ENCODE peak calls at places on chromosomes 6 and 20, in seven cellular contexts. L is activated CD8-positive, alpha-beta memory T cell treated with anti-CD3 and anti-CD28 coated beads, Interleukin-2, amount 50 U/mL, for 4 hours; D is DND-41; I is RPMI8226; X is left cardiac atrium; P is CD8-positive, alpha-beta memory T cell; C is fibroblast of mammary gland. U is an unnamed sample.

GRCh38 chr20:61805781-61806180 is 259.9 kb downstream of the TAF4 start:
- DNase-seq in L (no peak), D (no peak), I (no peak), X (no peak), P (no peak), C (no peak), U (no peak)

GRCh38 chr20:32007787-32008616 is 2.2 kb upstream of the CCM2L start:
- DNase-seq in L (no peak), D (no peak), I (no peak), X (peak), P (no peak), C (no peak), U (no peak)

GRCh38 chr6:55490871-55491270 is 88.1 kb downstream of the HMGCLL1 start:
- DNase-seq in L (no peak), D (no peak), I (no peak), X (no peak), P (no peak), C (no peak), U (no peak)

GRCh38 chr6:88380083-88380482 is 213.9 kb upstream of the CNR1 start:
- DNase-seq in L (no peak), D (no peak), I (no peak), X (peak), P (no peak), C (peak), U (no peak)

GRCh38 chr6:32980488-32981038 is 12.2 kb downstream of the BRD2 start:
- DNase-seq in L (no peak), D (no peak), I (no peak), X (no peak), P (no peak), C (no peak), U (no peak)

GRCh38 chr6:4299476-4299875 is 164.1 kb upstream of the ECI2 start:
- DNase-seq in L (no peak), D (no peak), I (no peak), X (no peak), P (no peak), C (no peak), U (no peak)

GRCh38 chr20:23641936-23642751 is 4.4 kb upstream of the CST3 start:
- DNase-seq in L (no peak), D (peak), I (no peak), X (no peak), P (no peak), C (peak), U (no peak)

GRCh38 chr6:9397981-9398559 is 962.7 kb upstream of the SLC35B3 start:
- DNase-seq in L (no peak), D (no peak), I (peak), X (peak), P (no peak), C (no peak), U (no peak)

GRCh38 chr6:74578339-74578738 is 627.5 kb downstream of the COL12A1 start:
- DNase-seq in L (no peak), D (no peak), I (no peak), X (no peak), P (no peak), C (peak), U (no peak)

GRCh38 chr6:39054577-39055142 is 6.1 kb downstream of the GLP1R start:
- DNase-seq in L (no peak), D (no peak), I (no peak), X (no peak), P (no peak), C (no peak), U (peak)

GRCh38 chr6:55937227-55937626 is 61.8 kb upstream of the BMP5 start:
- DNase-seq in L (no peak), D (no peak), I (no peak), X (no peak), P (no peak), C (no peak), U (no peak)

GRCh38 chr20:10634683-10635411 is 39.0 kb downstream of the JAG1 start:
- DNase-seq in L (no peak), D (no peak), I (no peak), X (no peak), P (no peak), C (peak), U (no peak)

GRCh38 chr6:106692112-106692822 is 62.9 kb downstream of the QRSL1 start:
- DNase-seq in L (no peak), D (no peak), I (no peak), X (no peak), P (no peak), C (peak), U (no peak)

U was measured in activated effector memory CD4-positive, alpha-beta T cell treated with anti-CD3 and anti-CD28 coated beads, Interleukin-2, amount 50 U/mL, for 16 hours.